ENCODE peak calls at places on chromosomes 12 and 14, in seven cellular contexts. A, W, N, Z, S, P and J are unnamed samples.
A peak's percentile ranks its signal among the peaks of the same experiment; 100 is the strongest.

GRCh38 chr14:74636424-74637183 is 24.6 kb upstream of the LTBP2 start:
- DNase-seq in A (no peak), W (no peak), N (no peak), Z (no peak), S (no peak), P (no peak), J (no peak)

GRCh38 chr12:116248930-116249329 is 28.6 kb downstream of the MED13L start:
- DNase-seq in A (no peak), W (no peak), N (no peak), Z (no peak), S (no peak), P (no peak), J (no peak)

GRCh38 chr14:78721756-78722455 is 551.7 kb downstream of the NRXN3 start:
- DNase-seq in A (no peak), W (no peak), N (no peak), Z (no peak), S (no peak), P (no peak), J (no peak)

GRCh38 chr12:48185181-48185919 is 1.9 kb downstream of the CCDC184 start:
- DNase-seq in A (no peak), W (no peak), N (no peak), Z (no peak), S (no peak), P (no peak), J (no peak)

GRCh38 chr14:100345711-100346110 is 22.6 kb downstream of the SLC25A47 start:
- DNase-seq in A (no peak), W (no peak), N (no peak), Z (no peak), S (no peak), P (no peak), J (no peak)

GRCh38 chr12:117182866-117183265 is 7.4 kb downstream of the FBXO21 start:
- DNase-seq in A (no peak), W (no peak), N (no peak), Z (no peak), S (no peak), P (no peak), J (no peak)

GRCh38 chr14:74501135-74501614 is 7.6 kb downstream of the ISCA2 start:
- DNase-seq in A (peak; percentile 92), W (no peak), N (peak; percentile 49), Z (no peak), S (peak; percentile 83), P (peak; percentile 49), J (peak; percentile 63)

GRCh38 chr12:87847147-87847546 is 182.1 kb downstream of the C12orf50 start:
- DNase-seq in A (no peak), W (no peak), N (no peak), Z (no peak), S (no peak), P (no peak), J (no peak)

GRCh38 chr14:51552275-51552674 is 99.4 kb upstream of the FRMD6 start:
- DNase-seq in A (no peak), W (no peak), N (no peak), Z (no peak), S (no peak), P (no peak), J (no peak)

GRCh38 chr12:71142046-71142445 is 15.8 kb downstream of the TSPAN8 start:
- DNase-seq in A (no peak), W (no peak), N (no peak), Z (no peak), S (no peak), P (no peak), J (no peak)

GRCh38 chr12:131499160-131499863 is 211.6 kb upstream of the SFSWAP start:
- DNase-seq in A (peak; percentile 52), W (no peak), N (no peak), Z (no peak), S (no peak), P (no peak), J (no peak)

GRCh38 chr12:10395390-10395998 is 5.7 kb upstream of the KLRK1 start:
- DNase-seq in A (no peak), W (no peak), N (peak; percentile 38), Z (no peak), S (peak; percentile 71), P (peak; percentile 90), J (peak; percentile 46)

GRCh38 chr12:130412384-130412783 is 74.7 kb downstream of the PIWIL1 start:
- DNase-seq in A (no peak), W (no peak), N (no peak), Z (no peak), S (no peak), P (no peak), J (no peak)

GRCh38 chr12:59396519-59396918 is 199.3 kb upstream of the SLC16A7 start:
- DNase-seq in A (no peak), W (no peak), N (no peak), Z (no peak), S (no peak), P (no peak), J (no peak)

GRCh38 chr12:90940872-90941499 is 14.0 kb downstream of the CCER1 start:
- DNase-seq in A (no peak), W (no peak), N (peak; percentile 54), Z (peak; percentile 55), S (peak; percentile 76), P (peak; percentile 70), J (no peak)

GRCh38 chr12:2165021-2165420 is 112.2 kb downstream of the CACNA1C start:
- DNase-seq in A (no peak), W (no peak), N (no peak), Z (no peak), S (peak; percentile 58), P (no peak), J (no peak)

GRCh38 chr12:24964342-24964741 is 15.4 kb upstream of the BCAT1 start:
- DNase-seq in A (no peak), W (no peak), N (no peak), Z (no peak), S (no peak), P (no peak), J (no peak)

GRCh38 chr12:24955853-24956252 is 7.0 kb upstream of the BCAT1 start:
- DNase-seq in A (no peak), W (no peak), N (no peak), Z (no peak), S (no peak), P (no peak), J (no peak)

GRCh38 chr12:24955389-24955788 is 6.5 kb upstream of the BCAT1 start:
- DNase-seq in A (no peak), W (no peak), N (no peak), Z (no peak), S (no peak), P (peak; percentile 40), J (no peak)

DNA sequence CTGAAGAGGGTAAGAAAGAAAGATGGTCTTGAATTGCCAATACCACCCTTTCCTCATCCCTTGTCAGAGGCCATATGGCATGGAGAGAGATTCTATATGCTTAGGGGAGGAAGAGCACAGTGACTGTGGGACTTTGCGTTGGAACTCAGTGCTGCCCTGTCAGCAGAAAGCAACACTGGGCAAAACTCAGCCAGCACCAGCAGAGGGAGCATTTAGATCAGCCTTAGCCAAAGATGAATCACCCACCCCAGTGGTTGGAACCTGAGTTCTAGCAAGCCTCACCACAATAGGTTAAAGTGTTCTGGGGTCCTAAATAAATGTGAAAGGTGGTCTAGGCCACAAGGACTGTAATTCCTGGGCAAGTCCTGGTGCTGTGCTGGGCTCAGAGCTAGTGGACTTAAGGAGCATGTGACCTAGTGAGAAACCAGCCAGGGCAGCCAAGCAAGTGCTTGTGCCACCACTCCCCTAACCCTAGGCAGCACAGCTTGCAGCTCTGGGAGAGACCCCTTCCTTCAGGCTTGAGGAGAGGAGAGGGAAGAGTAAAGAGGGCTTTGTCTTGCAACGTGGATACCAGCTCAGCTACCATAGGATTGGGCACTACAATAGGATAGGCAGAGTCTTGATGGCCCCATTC is 11.4 kb upstream of the BCAT1 start:
- DNase-seq in A (no peak), W (no peak), N (peak; percentile 15), Z (peak; percentile 36), S (peak; percentile 72), P (peak; percentile 80), J (peak; percentile 62)
- TF ChIP-seq CTCF in A (peak; percentile 25), W (peak; percentile 33), N (peak; percentile 47), Z (peak; percentile 74), S (peak; percentile 82), P (peak; percentile 99), J (peak; percentile 58)

GRCh38 chr14:70908918-70909641 is 1.8 kb downstream of the PCNX1 start:
- DNase-seq in A (no peak), W (no peak), N (no peak), Z (no peak), S (no peak), P (no peak), J (no peak)

GRCh38 chr14:70907996-70908917 is 998 bp downstream of the PCNX1 start:
- DNase-seq in A (peak; percentile 49), W (no peak), N (peak; percentile 37), Z (no peak), S (peak; percentile 69), P (peak; percentile 53), J (peak; percentile 51)

GRCh38 chr14:70905316-70905715 is 1.9 kb upstream of the PCNX1 start:
- DNase-seq in A (peak; percentile 22), W (no peak), N (no peak), Z (no peak), S (peak; percentile 90), P (no peak), J (peak; percentile 33)

GRCh38 chr14:70906785-70907171 is 481 bp upstream of the PCNX1 start:
- DNase-seq in A (no peak), W (no peak), N (no peak), Z (no peak), S (no peak), P (no peak), J (no peak)

DNA sequence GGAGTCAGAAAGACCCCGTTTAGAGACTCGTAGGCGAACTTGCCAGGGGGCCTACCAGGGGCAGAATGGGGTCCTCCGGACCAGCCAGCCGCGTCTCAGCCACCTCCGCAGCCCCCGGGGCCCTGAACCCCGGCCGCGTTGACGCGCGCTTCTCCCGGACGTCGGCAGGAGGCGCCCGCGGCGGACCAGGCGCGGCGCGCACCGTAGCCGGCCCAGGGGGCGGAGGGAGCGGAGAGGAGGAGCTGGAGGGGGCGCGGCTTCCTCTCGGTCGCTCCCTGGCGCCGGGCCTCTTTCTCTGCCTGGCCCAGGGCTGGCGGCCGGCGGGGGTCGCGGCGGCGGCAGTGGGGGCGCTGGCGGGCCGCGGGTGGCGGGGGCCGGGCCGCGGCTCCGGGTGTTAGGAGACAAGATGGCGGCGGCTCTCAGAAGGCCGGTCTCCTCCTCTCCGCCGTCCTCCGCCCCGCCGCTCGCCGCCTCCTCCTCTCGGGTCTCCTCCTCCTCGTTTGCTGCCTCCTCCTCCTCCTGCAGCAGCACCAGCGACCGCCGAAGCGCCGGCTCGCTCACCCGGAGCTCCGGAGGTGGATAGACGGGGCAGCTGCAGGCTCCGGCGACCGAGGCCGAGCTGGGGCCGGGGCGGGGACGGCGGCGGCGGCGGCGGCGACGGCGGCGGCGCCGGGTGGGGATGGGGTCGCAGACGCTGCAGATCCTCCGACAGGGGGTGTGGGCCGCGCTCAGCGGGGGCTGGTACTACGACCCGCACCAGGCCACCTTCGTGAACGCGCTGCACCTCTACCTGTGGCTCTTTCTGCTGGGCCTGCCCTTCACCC is at the start of gene PCNX1:
- DNase-seq in A (peak; percentile 88), W (peak; percentile 59), N (peak; percentile 87), Z (peak; percentile 46), S (peak; percentile 79), P (peak; percentile 92), J (peak; percentile 92)
- TF ChIP-seq POLR2A in A (peak; percentile 55), W (peak; percentile 51), N (peak; percentile 55), Z (peak; percentile 24), S (peak; percentile 75), P (peak; percentile 65), J (peak; percentile 50)

GRCh38 chr14:37641117-37641516 is 45.7 kb downstream of the TTC6 start:
- DNase-seq in A (no peak), W (no peak), N (no peak), Z (no peak), S (no peak), P (no peak), J (no peak)
- TF ChIP-seq CTCF in A (no peak), W (no peak), N (no peak), Z (no peak), S (no peak), P (no peak), J (no peak)

GRCh38 chr12:7970475-7971252 is 34.7 kb upstream of the SLC2A3 start:
- DNase-seq in A (peak; percentile 90), W (peak; percentile 22), N (peak; percentile 87), Z (peak; percentile 61), S (peak; percentile 94), P (peak; percentile 94), J (peak; percentile 54)
- TF ChIP-seq POLR2A in A (peak; percentile 51), W (no peak), N (peak; percentile 51), Z (peak; percentile 59), S (peak; percentile 72), P (peak; percentile 62), J (peak; percentile 20)